ENCODE peak calls at places on chromosome 7, in eight cellular contexts. U is foreskin keratinocyte; O is uterus; I is left lung; Q is CD4-positive, alpha-beta T cell; S is pancreas; Z is dorsolateral prefrontal cortex; P is kidney epithelial cell. B is an unnamed sample.

GRCh38 chr7:36657031-36657660 is 67.1 kb downstream of the AOAH start:
- DNase-seq in I (no peak), O (no peak), U (no peak), P (no peak), S (no peak), Z (no peak), Q (no peak), B (no peak)

GRCh38 chr7:81244213-81244612 is 325.4 kb upstream of the SEMA3C start:
- DNase-seq in Q (no peak), O (no peak), I (no peak), S (no peak), P (no peak), U (peak; percentile 31), Z (no peak), B (no peak)

GRCh38 chr7:128323489-128324362 is 20.0 kb downstream of the RBM28 start:
- DNase-seq in P (no peak), O (no peak), S (no peak), I (no peak), Q (no peak), Z (no peak), U (peak; percentile 11), B (no peak)

GRCh38 chr7:106418526-106418925 is 133.7 kb upstream of the NAMPT start:
- DNase-seq in U (no peak), P (no peak), Q (no peak), I (no peak), Z (no peak), S (no peak), O (no peak), B (no peak)

GRCh38 chr7:93890464-93891068 is at the start of gene TFPI2:
- DNase-seq in Q (no peak), U (peak; percentile 82), I (no peak), O (peak; percentile 64), Z (no peak), P (peak; percentile 73), S (peak; percentile 62), B (peak; percentile 77)

GRCh38 chr7:154674191-154674590 is 328.7 kb downstream of the PAXIP1 start:
- DNase-seq in I (no peak), U (no peak), Q (no peak), P (no peak), S (no peak), O (no peak), Z (no peak), B (no peak)

GRCh38 chr7:151550601-151551286 is 31.0 kb upstream of the RHEB start:
- DNase-seq in I (no peak), P (peak; percentile 92), O (no peak), U (peak; percentile 80), Z (no peak), S (peak; percentile 36), Q (no peak), B (no peak)

GRCh38 chr7:113371376-113372043 is 253.2 kb upstream of the SMIM30 start:
- DNase-seq in O (no peak), U (peak; percentile 14), S (no peak), Z (no peak), Q (no peak), P (no peak), I (no peak), B (no peak)

GRCh38 chr7:44184874-44185446 is 4.3 kb downstream of the GCK start:
- DNase-seq in S (no peak), Q (no peak), P (no peak), I (no peak), Z (no peak), O (no peak), U (no peak), B (no peak)

GRCh38 chr7:131525820-131526219 is 30.6 kb downstream of the PODXL start:
- DNase-seq in U (no peak), O (no peak), S (no peak), I (no peak), Q (no peak), P (no peak), Z (no peak), B (peak; percentile 15)

GRCh38 chr7:151884276-151885201 is 7.6 kb upstream of the PRKAG2 start:
- DNase-seq in P (no peak), Q (no peak), I (no peak), S (no peak), Z (no peak), O (no peak), U (no peak), B (no peak)

GRCh38 chr7:51031791-51032484 is 249.2 kb upstream of the GRB10 start:
- DNase-seq in O (no peak), P (no peak), I (no peak), U (no peak), Q (no peak), Z (no peak), S (no peak), B (no peak)

GRCh38 chr7:1998146-1998545 is 234.6 kb downstream of the MAD1L1 start:
- DNase-seq in S (no peak), U (no peak), P (no peak), I (no peak), Z (no peak), O (no peak), Q (no peak), B (no peak)

GRCh38 chr7:92754756-92755581 is 81.4 kb downstream of the CDK6 start:
- DNase-seq in U (no peak), Q (no peak), O (no peak), S (no peak), Z (peak; percentile 65), P (no peak), I (no peak), B (no peak)

GRCh38 chr7:123752534-123752933 is 3.7 kb upstream of the WASL start:
- DNase-seq in S (no peak), I (no peak), Z (no peak), U (no peak), P (no peak), O (no peak), Q (no peak), B (no peak)

GRCh38 chr7:47301078-47301477 is 280.8 kb downstream of the TNS3 start:
- DNase-seq in O (no peak), Q (no peak), P (no peak), I (no peak), U (no peak), Z (no peak), S (no peak), B (no peak)
- TF ChIP-seq CTCF in O (no peak), Q (no peak), P (no peak), I (no peak), U (peak; percentile 30), Z (peak; percentile 38), S (no peak), B (no peak)

GRCh38 chr7:99930376-99930775 is 956 bp upstream of the GJC3 start:
- DNase-seq in O (no peak), P (no peak), Z (no peak), U (no peak), I (no peak), Q (no peak), S (no peak), B (no peak)

GRCh38 chr7:99928188-99928587 is 1.2 kb downstream of the GJC3 start:
- DNase-seq in S (no peak), I (no peak), Z (no peak), U (no peak), Q (no peak), P (no peak), O (no peak), B (no peak)

GRCh38 chr7:99928994-99929729 is at the start of gene GJC3:
- DNase-seq in U (peak; percentile 54), P (no peak), Q (peak; percentile 16), O (peak; percentile 20), Z (peak; percentile 48), S (peak; percentile 18), I (peak; percentile 53), B (no peak)

GRCh38 chr7:99927536-99927935 is 1.9 kb downstream of the GJC3 start:
- DNase-seq in S (no peak), O (no peak), I (no peak), U (no peak), P (no peak), Q (no peak), Z (no peak), B (no peak)

DNA sequence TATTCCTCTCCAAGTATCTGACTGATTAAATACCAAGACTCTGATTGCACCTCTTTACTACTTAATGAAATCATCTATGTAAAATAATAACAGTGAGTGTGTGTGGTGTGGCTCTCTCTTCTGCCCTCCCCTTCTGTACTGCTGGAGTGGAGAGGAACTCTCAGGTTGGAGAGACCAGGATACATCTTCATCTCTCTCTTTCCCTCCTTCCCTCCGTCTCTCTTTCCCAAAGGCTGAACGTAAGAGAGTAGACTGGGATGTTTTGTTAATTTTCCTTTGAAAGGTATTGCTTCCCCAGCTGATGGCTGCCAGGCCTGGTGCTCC is 272 bp upstream of the GJC3 start:
- DNase-seq in P (no peak), Q (no peak), O (no peak), U (no peak), S (no peak), Z (no peak), I (no peak), B (no peak)
- TF ChIP-seq CTCF in P (no peak), Q (peak; percentile 51), O (no peak), U (no peak), S (no peak), Z (no peak), I (no peak), B (no peak)

DNA sequence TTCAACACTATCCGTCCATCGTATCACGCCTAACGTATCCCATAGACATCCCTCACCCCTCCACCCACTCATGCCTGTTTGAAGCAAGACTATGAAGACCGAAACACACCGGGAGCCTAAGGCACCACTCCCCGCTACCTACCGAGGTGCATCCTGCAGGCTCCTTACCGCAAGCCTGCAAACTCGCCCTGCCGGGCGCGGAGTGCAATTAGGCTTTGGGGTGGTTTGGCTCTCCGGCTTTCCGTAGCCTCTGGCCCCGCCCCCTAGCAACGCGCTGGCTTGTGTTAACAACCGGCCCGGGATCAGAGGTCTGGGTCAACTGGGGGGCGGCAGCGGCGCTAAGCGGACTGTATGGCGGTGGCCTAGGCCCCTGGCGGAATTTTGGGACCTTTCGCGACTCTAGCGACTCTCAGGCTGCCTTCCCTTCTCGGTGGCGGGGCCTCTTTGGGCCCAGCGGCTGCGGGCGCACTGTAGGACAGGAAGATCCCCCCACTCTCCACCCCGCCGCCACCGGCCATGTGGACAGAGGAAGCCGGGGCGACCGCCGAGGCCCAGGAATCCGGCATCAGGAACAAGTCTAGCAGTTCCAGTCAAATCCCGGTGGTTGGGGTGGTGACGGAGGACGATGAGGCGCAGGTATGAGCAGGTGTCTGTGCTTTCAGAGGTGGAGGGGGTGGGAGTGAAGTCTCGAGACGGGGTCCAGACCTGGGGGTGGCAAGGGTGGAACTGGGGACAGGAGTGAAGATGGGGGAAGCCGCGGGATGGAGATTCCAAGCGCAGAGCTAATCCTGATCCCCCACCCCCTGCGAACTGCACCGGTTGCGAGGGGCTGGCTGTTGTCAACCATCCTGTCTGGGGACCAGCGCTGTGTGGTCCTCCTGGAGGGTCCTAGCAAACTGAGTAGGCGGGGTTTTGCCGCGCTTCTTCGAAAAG is at the start of gene CFAP69:
- DNase-seq in O (peak; percentile 90), U (peak; percentile 70), I (peak; percentile 89), S (peak; percentile 93), Z (peak; percentile 84), Q (peak; percentile 83), P (peak; percentile 32), B (peak; percentile 97)
- TF ChIP-seq CTCF in O (peak; percentile 17), U (peak; percentile 47), I (no peak), S (peak; percentile 35), Z (peak; percentile 48), Q (no peak), P (peak; percentile 25), B (no peak)

DNA sequence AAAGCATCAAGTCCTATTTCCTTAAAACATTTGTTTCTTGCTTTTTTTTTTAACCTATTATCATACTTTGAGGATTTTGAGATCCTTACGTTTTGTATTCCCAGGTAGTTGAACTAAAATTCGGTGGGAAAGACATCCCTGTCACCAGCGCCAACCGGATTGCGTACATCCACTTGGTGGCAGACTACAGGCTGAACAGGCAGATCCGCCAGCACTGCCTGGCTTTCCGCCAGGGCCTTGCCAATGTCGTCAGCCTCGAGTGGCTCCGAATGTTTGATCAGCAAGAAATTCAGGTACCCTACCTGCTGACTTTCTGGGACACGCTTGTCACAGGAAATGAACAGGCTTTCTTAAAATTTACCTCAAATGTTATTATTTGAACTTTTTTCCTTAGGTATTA is 83.0 kb upstream of the DNAJB6 start:
- DNase-seq in O (no peak), I (peak; percentile 82), P (no peak), Q (no peak), S (peak; percentile 90), U (no peak), Z (peak; percentile 83), B (no peak)
- TF ChIP-seq CTCF in O (no peak), I (no peak), P (no peak), Q (no peak), S (no peak), U (peak; percentile 12), Z (peak; percentile 58), B (no peak)

B was measured in omental fat pad.